ENCODE peak calls at places on chromosomes 16 and 17, in nine cellular contexts. I, B, O, T, K, D, J, S and A are unnamed samples.

GRCh38 chr17:58060596-58061191 is 22.5 kb upstream of the DYNLL2 start:
- DNase-seq in I (no peak), B (peak), O (no peak), T (peak), K (peak), D (peak), J (no peak), S (no peak), A (peak)

GRCh38 chr16:27464663-27465482 is 62.9 kb downstream of the IL21R start:
- DNase-seq in I (no peak), B (no peak), O (no peak), T (no peak), K (no peak), D (no peak), J (no peak), S (no peak), A (no peak)

GRCh38 chr16:23668873-23669272 is 9.8 kb upstream of the PLK1 start:
- DNase-seq in I (no peak), B (no peak), O (no peak), T (no peak), K (no peak), D (no peak), J (no peak), S (no peak), A (no peak)

GRCh38 chr16:73473713-73474112 is 425.8 kb upstream of the ZFHX3 start:
- DNase-seq in I (no peak), B (no peak), O (no peak), T (no peak), K (no peak), D (no peak), J (no peak), S (no peak), A (no peak)

GRCh38 chr16:71853413-71853812 is 7.6 kb downstream of the ATXN1L start:
- DNase-seq in I (no peak), B (no peak), O (no peak), T (no peak), K (no peak), D (no peak), J (no peak), S (no peak), A (no peak)

GRCh38 chr16:12548270-12548983 is 255.3 kb downstream of the CPPED1 start:
- DNase-seq in I (no peak), B (no peak), O (no peak), T (no peak), K (no peak), D (no peak), J (no peak), S (no peak), A (no peak)

GRCh38 chr17:50603340-50603739 is 31.3 kb upstream of the ABCC3 start:
- DNase-seq in I (peak), B (peak), O (peak), T (no peak), K (no peak), D (no peak), J (no peak), S (no peak), A (peak)

GRCh38 chr16:24178496-24178895 is 77.6 kb upstream of the CACNG3 start:
- DNase-seq in I (peak), B (no peak), O (no peak), T (peak), K (no peak), D (no peak), J (no peak), S (peak), A (no peak)

GRCh38 chr16:46763147-46763546 is 15.0 kb upstream of the MYLK3 start:
- DNase-seq in I (no peak), B (peak), O (no peak), T (no peak), K (no peak), D (no peak), J (peak), S (no peak), A (peak)

GRCh38 chr17:73506470-73507435 is 137.5 kb downstream of the SDK2 start:
- DNase-seq in I (no peak), B (no peak), O (no peak), T (no peak), K (no peak), D (no peak), J (no peak), S (no peak), A (no peak)

GRCh38 chr16:89505204-89506112 is 2.7 kb upstream of the SPG7 start:
- DNase-seq in I (peak), B (no peak), O (peak), T (peak), K (peak), D (peak), J (no peak), S (peak), A (peak)

GRCh38 chr17:44767493-44767892 is 8.7 kb downstream of the ADAM11 start:
- DNase-seq in I (no peak), B (no peak), O (no peak), T (no peak), K (no peak), D (no peak), J (no peak), S (no peak), A (no peak)

GRCh38 chr16:2977440-2977839 is 2.8 kb downstream of the PKMYT1 start:
- DNase-seq in I (no peak), B (peak), O (no peak), T (no peak), K (peak), D (no peak), J (no peak), S (no peak), A (peak)

GRCh38 chr17:67492251-67492740 is 115.2 kb downstream of the PITPNC1 start:
- DNase-seq in I (no peak), B (no peak), O (no peak), T (no peak), K (no peak), D (no peak), J (no peak), S (no peak), A (no peak)

GRCh38 chr17:63437287-63438091 is 8.6 kb downstream of the CYB561 start:
- DNase-seq in I (no peak), B (no peak), O (no peak), T (no peak), K (no peak), D (peak), J (no peak), S (no peak), A (no peak)

GRCh38 chr17:9356488-9356911 is 219.1 kb downstream of the STX8 start:
- DNase-seq in I (no peak), B (peak), O (no peak), T (no peak), K (peak), D (no peak), J (no peak), S (no peak), A (no peak)